ENCODE peak calls at places on chromosomes 2 and 18, in seven cellular contexts. C is AG04450, V is colonic mucosa, Y is endothelial cell, Z is retinal pigment epithelial cell, H is gastrocnemius medialis, S is kidney epithelial cell. B is an unnamed sample.

GRCh38 chr2:45014016-45014702 is 4.9 kb upstream of the SIX2 start:
- DNase-seq in Z (no peak), V (no peak), C (no peak), H (peak), Y (peak), S (no peak), B (no peak)

GRCh38 chr2:26344581-26345283 is 1.2 kb upstream of the SELENOI start:
- DNase-seq in Y (no peak), S (no peak), H (no peak), C (no peak), V (peak), Z (peak), B (no peak)

GRCh38 chr2:221102896-221103688 is 469.0 kb downstream of the EPHA4 start:
- DNase-seq in C (no peak), S (no peak), Y (no peak), V (no peak), H (no peak), Z (no peak), B (no peak)

GRCh38 chr2:102433973-102434654 is 11.2 kb downstream of the IL18RAP start:
- DNase-seq in V (no peak), Z (no peak), S (no peak), C (no peak), H (no peak), Y (no peak), B (no peak)

GRCh38 chr2:28488858-28489575 is 6.8 kb upstream of the PLB1 start:
- DNase-seq in H (no peak), Y (no peak), C (no peak), V (no peak), S (no peak), Z (no peak), B (no peak)

GRCh38 chr2:204177977-204178522 is 241.5 kb downstream of the ICOS start:
- DNase-seq in Y (peak), V (peak), C (no peak), Z (no peak), S (no peak), H (no peak), B (no peak)

GRCh38 chr2:6906165-6906751 is 11.0 kb upstream of the RNF144A start:
- DNase-seq in C (no peak), V (no peak), Y (no peak), Z (no peak), H (no peak), S (no peak), B (no peak)

GRCh38 chr18:74856967-74857366 is 259.3 kb downstream of the ZNF407 start:
- DNase-seq in V (no peak), Y (no peak), Z (no peak), C (no peak), H (no peak), S (no peak), B (no peak)

GRCh38 chr2:181813963-181814565 is 77.5 kb upstream of the ITPRID2 start:
- DNase-seq in C (peak), S (no peak), H (no peak), V (no peak), Y (no peak), Z (no peak), B (no peak)

GRCh38 chr18:49460958-49461601 is 635 bp upstream of the DYM start:
- DNase-seq in Z (no peak), C (no peak), S (no peak), H (no peak), V (no peak), Y (no peak), B (no peak)

GRCh38 chr2:44778671-44779476 is 162.6 kb upstream of the SIX3 start:
- DNase-seq in C (no peak), S (no peak), Y (peak), V (no peak), H (no peak), Z (no peak), B (peak)

GRCh38 chr2:157190151-157190550 is 67.4 kb upstream of the GALNT5 start:
- DNase-seq in V (no peak), Z (peak), S (peak), H (no peak), Y (no peak), C (no peak), B (no peak)

GRCh38 chr2:101753207-101753616 is 55.7 kb downstream of the MAP4K4 start:
- DNase-seq in Z (no peak), C (no peak), S (no peak), H (no peak), V (no peak), Y (no peak), B (no peak)

GRCh38 chr2:220224711-220225519 is 597.5 kb downstream of the SLC4A3 start:
- DNase-seq in S (peak), Y (no peak), Z (peak), H (no peak), V (no peak), C (peak), B (no peak)

GRCh38 chr2:69703189-69703588 is 38.7 kb upstream of the ANXA4 start:
- DNase-seq in H (no peak), C (no peak), Z (no peak), Y (no peak), S (no peak), V (no peak), B (no peak)

GRCh38 chr2:10124538-10125045 is 2.1 kb downstream of the RRM2 start:
- DNase-seq in C (peak), Z (no peak), Y (peak), V (peak), S (no peak), H (peak), B (no peak)

GRCh38 chr18:26383454-26384270 is 157.4 kb downstream of the TAF4B start:
- DNase-seq in S (no peak), Z (peak), H (no peak), C (no peak), Y (peak), V (no peak), B (no peak)

GRCh38 chr2:46798998-46799698 is 116.5 kb downstream of the MCFD2 start:
- DNase-seq in Y (no peak), H (no peak), S (no peak), Z (no peak), C (no peak), V (no peak), B (no peak)

GRCh38 chr2:20439503-20439902 is 7.4 kb upstream of the RHOB start:
- DNase-seq in H (no peak), S (no peak), V (no peak), C (no peak), Z (no peak), Y (no peak), B (peak)

GRCh38 chr2:105843797-105844374 is 99.2 kb downstream of the NCK2 start:
- DNase-seq in C (no peak), H (no peak), Y (no peak), V (no peak), Z (no peak), S (no peak), B (no peak)

GRCh38 chr2:234422242-234422641 is 74.6 kb downstream of the ARL4C start:
- DNase-seq in C (peak), V (no peak), Y (no peak), Z (peak), S (peak), H (no peak), B (no peak)

GRCh38 chr2:113964436-113964835 is 74.5 kb downstream of the ACTR3 start:
- DNase-seq in H (no peak), V (no peak), Y (no peak), S (no peak), Z (no peak), C (no peak), B (no peak)

GRCh38 chr2:113965228-113965627 is 75.3 kb downstream of the ACTR3 start:
- DNase-seq in Y (no peak), V (no peak), S (no peak), H (no peak), Z (no peak), C (no peak), B (no peak)

GRCh38 chr2:113965644-113966043 is 75.8 kb downstream of the ACTR3 start:
- DNase-seq in H (no peak), Y (peak), V (peak), Z (peak), S (no peak), C (no peak), B (no peak)

GRCh38 chr2:113962692-113963480 is 73.0 kb downstream of the ACTR3 start:
- DNase-seq in Y (no peak), Z (peak), S (no peak), H (no peak), C (peak), V (no peak), B (no peak)

DNA sequence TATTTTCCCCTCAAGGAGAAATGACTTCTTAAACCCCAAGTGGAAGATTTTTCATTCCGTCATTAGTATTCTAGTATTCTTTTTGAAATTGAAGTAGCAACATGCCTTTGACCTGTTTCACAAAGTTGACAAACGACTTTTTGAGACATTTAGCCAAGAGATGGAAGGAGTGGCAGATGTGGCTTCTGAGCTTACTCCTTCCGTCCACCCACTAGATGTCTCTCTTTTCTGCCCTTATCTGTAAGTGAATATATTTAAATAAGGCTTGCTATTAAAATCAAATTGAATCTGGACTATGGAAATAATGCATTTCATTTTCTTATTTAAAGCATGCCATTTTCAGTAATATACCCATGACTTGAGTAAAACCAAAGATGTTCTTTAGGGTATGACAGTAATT is 74.1 kb downstream of the ACTR3 start:
- DNase-seq in Z (no peak), H (no peak), Y (no peak), C (no peak), S (no peak), V (no peak), B (no peak)
- TF ChIP-seq CTCF in Z (peak), H (no peak), Y (no peak), C (peak), S (no peak), V (no peak), B (no peak)

GRCh38 chr2:60478660-60479059 is 74.8 kb downstream of the BCL11A start:
- DNase-seq in Z (no peak), C (no peak), H (no peak), V (peak), S (no peak), Y (no peak), B (no peak)
- TF ChIP-seq CTCF in Z (no peak), C (no peak), H (no peak), V (no peak), S (no peak), Y (no peak), B (no peak)

GRCh38 chr2:23705771-23706612 is 220.9 kb downstream of the ATAD2B start:
- DNase-seq in V (no peak), Z (no peak), Y (no peak), S (no peak), H (peak), C (no peak), B (no peak)
- TF ChIP-seq CTCF in V (no peak), Z (no peak), Y (no peak), S (no peak), H (no peak), C (no peak), B (no peak)

GRCh38 chr2:112488201-112488600 is 6.2 kb downstream of the TTL start:
- DNase-seq in H (no peak), Z (no peak), V (no peak), Y (no peak), S (no peak), C (no peak), B (no peak)

GRCh38 chr2:112493048-112493447 is 11.1 kb downstream of the TTL start:
- DNase-seq in H (no peak), Z (no peak), S (no peak), V (no peak), Y (no peak), C (no peak), B (no peak)

GRCh38 chr2:112491946-112492345 is 10.0 kb downstream of the TTL start:
- DNase-seq in V (no peak), S (no peak), Z (no peak), H (no peak), Y (no peak), C (no peak), B (no peak)

GRCh38 chr2:112494839-112495238 is 12.9 kb downstream of the TTL start:
- DNase-seq in Y (no peak), C (no peak), H (no peak), Z (no peak), S (no peak), V (no peak), B (no peak)

DNA sequence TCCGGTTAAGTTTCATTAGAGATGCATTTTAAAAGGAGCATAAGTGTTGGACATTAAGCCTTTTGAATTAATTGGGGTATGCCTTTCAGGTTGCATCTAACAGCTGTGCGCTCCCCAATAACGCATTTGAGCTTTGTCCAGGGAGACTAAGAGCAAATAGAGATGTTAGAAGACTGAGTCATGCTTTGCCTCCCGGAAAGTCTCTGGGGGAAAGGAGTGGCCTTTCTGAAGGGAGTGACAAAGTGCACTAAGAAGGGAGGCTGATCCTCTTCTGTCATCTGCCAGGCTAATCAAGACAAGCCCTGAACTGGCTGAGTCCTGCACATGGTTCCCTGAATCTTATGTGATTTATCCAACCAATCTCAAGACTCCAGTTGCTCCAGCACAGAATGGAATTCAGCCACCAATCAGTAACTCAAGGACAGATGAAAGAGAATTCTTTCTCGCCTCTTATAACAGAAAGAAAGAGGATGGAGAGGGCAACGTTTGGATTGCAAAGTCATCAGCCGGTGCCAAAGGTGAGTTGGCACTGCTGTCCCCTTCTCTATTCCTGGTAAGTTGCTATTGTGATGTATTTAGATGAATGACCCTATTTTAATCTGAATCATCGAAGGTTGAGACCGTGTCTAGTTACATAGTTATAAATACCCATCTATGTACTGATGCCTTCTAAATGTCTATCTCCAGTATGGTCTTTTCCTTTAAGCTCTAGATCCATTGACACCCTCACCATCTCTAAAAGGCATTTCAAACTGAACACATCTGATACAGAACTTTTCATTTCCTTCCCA is 12.1 kb downstream of the TTL start:
- DNase-seq in Y (no peak), S (no peak), V (peak), C (no peak), H (no peak), Z (no peak), B (no peak)
- TF ChIP-seq CTCF in Y (no peak), S (no peak), V (no peak), C (no peak), H (no peak), Z (no peak), B (no peak)

DNA sequence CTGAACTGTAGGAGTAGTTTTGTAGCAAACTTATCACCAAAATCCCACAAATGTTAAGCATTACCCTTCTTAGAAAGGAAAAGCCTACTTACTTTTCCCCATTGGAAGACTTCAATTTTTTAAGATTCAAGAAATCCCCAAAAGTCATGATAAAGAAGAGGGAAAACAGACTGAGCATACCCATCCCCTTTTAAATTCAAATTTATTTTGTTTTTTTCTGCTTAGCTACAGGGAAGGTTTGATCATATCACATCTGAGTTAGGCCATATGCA is 174.5 kb downstream of the TGIF1 start:
- DNase-seq in Y (no peak), S (no peak), C (no peak), Z (no peak), H (no peak), V (no peak), B (no peak)
- TF ChIP-seq CTCF in Y (no peak), S (no peak), C (no peak), Z (no peak), H (no peak), V (no peak), B (no peak)

B was measured in CD14-positive monocyte.